ENCODE peak calls at places on chromosomes 5 and 9, in nine cellular contexts. I is activated T-cell treated with anti-CD3 and anti-CD28 coated beads for 1 hour; Z is activated CD4-positive, alpha-beta T cell treated with anti-CD3 and anti-CD28 coated beads, Interleukin-2, amount 50 U/mL, for 1 hour; S is immature natural killer cell; J is T-helper 2 cell; T is amygdala; H is D721Med; V is gastrocnemius medialis; W is frontal cortex. Q is an unnamed sample.
A peak's percentile ranks its signal among the peaks of the same experiment; 100 is the strongest.

GRCh38 chr5:81909677-81910076 is 62.1 kb upstream of the ATG10 start:
- DNase-seq in J (no peak), W (no peak), H (no peak), T (no peak), Z (no peak), I (no peak), S (no peak), V (no peak), Q (no peak)

GRCh38 chr5:150318613-150319483 is 16.1 kb upstream of the ARSI start:
- DNase-seq in W (no peak), I (no peak), J (no peak), S (no peak), T (no peak), V (no peak), H (no peak), Z (no peak), Q (no peak)

GRCh38 chr9:111036068-111036789 is 2.0 kb downstream of the LPAR1 start:
- DNase-seq in V (peak; percentile 52), I (no peak), H (no peak), Z (no peak), S (no peak), J (no peak), T (peak; percentile 20), W (no peak), Q (no peak)

GRCh38 chr9:119215651-119216050 is 153.6 kb downstream of the BRINP1 start:
- DNase-seq in Z (no peak), S (no peak), T (no peak), I (no peak), W (no peak), J (no peak), H (no peak), V (no peak), Q (no peak)

GRCh38 chr5:9784231-9784630 is 154.1 kb upstream of the TAS2R1 start:
- DNase-seq in I (no peak), J (no peak), V (no peak), Z (no peak), W (no peak), T (no peak), H (no peak), S (no peak), Q (no peak)

GRCh38 chr9:94937214-94937903 is 210.9 kb downstream of the AOPEP start:
- DNase-seq in V (no peak), H (no peak), S (no peak), Z (no peak), T (no peak), J (no peak), I (no peak), W (peak; percentile 42), Q (peak; percentile 48)

GRCh38 chr9:32956606-32957005 is 44.8 kb downstream of the APTX start:
- DNase-seq in Z (no peak), J (no peak), I (no peak), H (no peak), V (no peak), T (no peak), W (no peak), S (no peak), Q (no peak)

GRCh38 chr9:73133921-73134407 is 17.7 kb upstream of the ANXA1 start:
- DNase-seq in T (no peak), W (no peak), I (no peak), J (no peak), S (no peak), Z (no peak), H (no peak), V (no peak), Q (no peak)

GRCh38 chr5:152142845-152143469 is 218.3 kb upstream of the GLRA1 start:
- DNase-seq in W (peak; percentile 28), H (peak; percentile 16), J (peak; percentile 14), I (peak; percentile 53), V (peak; percentile 15), Z (peak; percentile 64), S (peak; percentile 38), T (peak; percentile 6), Q (peak; percentile 38)

GRCh38 chr9:23824241-23825142 is 1.5 kb downstream of the ELAVL2 start:
- DNase-seq in I (no peak), W (no peak), Z (no peak), S (no peak), J (no peak), H (no peak), T (no peak), V (no peak), Q (no peak)

GRCh38 chr5:140038373-140038957 is 4.6 kb downstream of the NRG2 start:
- DNase-seq in W (no peak), Z (no peak), T (no peak), S (no peak), J (no peak), I (no peak), V (no peak), H (no peak), Q (no peak)

GRCh38 chr5:131754363-131754762 is 42.5 kb downstream of the FNIP1 start:
- DNase-seq in H (no peak), W (no peak), T (no peak), I (no peak), V (no peak), S (no peak), Z (no peak), J (no peak), Q (no peak)

GRCh38 chr5:147520450-147520849 is 10.6 kb upstream of the DPYSL3 start:
- DNase-seq in Z (no peak), H (no peak), W (no peak), V (no peak), T (no peak), S (no peak), J (no peak), I (no peak), Q (no peak)

GRCh38 chr5:78490709-78491485 is 130.5 kb downstream of the SCAMP1 start:
- DNase-seq in H (no peak), T (no peak), I (no peak), V (no peak), W (no peak), Z (no peak), S (no peak), J (no peak), Q (no peak)

GRCh38 chr5:122723606-122724352 is 51.1 kb upstream of the SNX2 start:
- DNase-seq in W (no peak), H (no peak), T (no peak), J (no peak), I (no peak), S (no peak), Z (no peak), V (no peak), Q (no peak)

GRCh38 chr9:137924761-137925369 is 47.3 kb downstream of the CACNA1B start:
- DNase-seq in H (no peak), W (no peak), J (no peak), V (no peak), T (no peak), I (no peak), Z (no peak), S (no peak), Q (no peak)

GRCh38 chr5:6193315-6193714 is 185.0 kb downstream of the MED10 start:
- DNase-seq in T (no peak), H (no peak), W (no peak), I (no peak), J (no peak), V (no peak), Z (no peak), S (no peak), Q (no peak)

GRCh38 chr5:71895546-71895945 is 176.5 kb downstream of the CARTPT start:
- DNase-seq in T (no peak), J (no peak), S (no peak), Z (no peak), W (no peak), V (no peak), I (no peak), H (no peak), Q (no peak)

GRCh38 chr5:65108786-65109743 is 340.3 kb downstream of the CWC27 start:
- DNase-seq in V (no peak), W (no peak), T (no peak), J (no peak), Z (no peak), S (no peak), I (no peak), H (no peak), Q (no peak)

GRCh38 chr5:150000990-150001659 is 586 bp downstream of the HMGXB3 start:
- DNase-seq in H (no peak), Z (peak; percentile 27), I (peak; percentile 21), J (peak; percentile 19), S (no peak), V (peak; percentile 50), W (peak; percentile 29), T (no peak), Q (peak; percentile 36)

GRCh38 chr5:32725994-32726659 is 15.0 kb downstream of the NPR3 start:
- DNase-seq in S (no peak), Z (no peak), J (no peak), I (no peak), V (no peak), T (no peak), W (no peak), H (no peak), Q (no peak)

GRCh38 chr9:136950656-136951030 is 1.4 kb upstream of the LCN12 start:
- DNase-seq in W (no peak), H (no peak), J (no peak), S (no peak), Z (no peak), T (no peak), V (no peak), I (no peak), Q (no peak)

GRCh38 chr9:21461377-21461776 is 20.7 kb downstream of the IFNE start:
- DNase-seq in J (no peak), H (no peak), Z (no peak), T (no peak), I (no peak), W (no peak), S (no peak), V (no peak), Q (no peak)

GRCh38 chr9:116421006-116421538 is 266.0 kb upstream of the TRIM32 start:
- DNase-seq in J (no peak), W (no peak), H (no peak), S (no peak), T (no peak), Z (no peak), I (no peak), V (no peak), Q (no peak)

GRCh38 chr5:68529581-68529980 is 314.0 kb downstream of the PIK3R1 start:
- DNase-seq in V (no peak), I (no peak), J (no peak), H (no peak), Z (no peak), T (no peak), S (no peak), W (no peak), Q (no peak)

GRCh38 chr5:73126381-73126780 is 6.0 kb downstream of the TMEM171 start:
- DNase-seq in I (no peak), W (no peak), S (no peak), H (no peak), V (no peak), J (no peak), Z (no peak), T (no peak), Q (no peak)

GRCh38 chr9:127336708-127337352 is 60.1 kb upstream of the SLC2A8 start:
- DNase-seq in V (peak; percentile 91), Z (no peak), W (peak; percentile 45), H (no peak), T (no peak), S (no peak), I (no peak), J (no peak), Q (peak; percentile 87)

GRCh38 chr9:91422832-91423711 is 560 bp downstream of the NFIL3 start:
- DNase-seq in V (peak; percentile 81), S (peak; percentile 62), I (peak; percentile 41), T (peak; percentile 29), Z (peak; percentile 54), J (peak; percentile 24), W (peak; percentile 39), H (no peak), Q (peak; percentile 46)

GRCh38 chr9:14880951-14881465 is 29.2 kb downstream of the FREM1 start:
- DNase-seq in T (no peak), S (no peak), J (no peak), V (no peak), W (peak; percentile 7), I (no peak), H (no peak), Z (no peak), Q (no peak)

GRCh38 chr5:124253421-124253820 is 493.0 kb downstream of the ZNF608 start:
- DNase-seq in S (no peak), Z (no peak), I (no peak), T (no peak), H (no peak), W (no peak), J (no peak), V (no peak), Q (no peak)

GRCh38 chr5:58800410-58800809 is 217.5 kb downstream of the RAB3C start:
- DNase-seq in J (no peak), W (no peak), H (no peak), Z (no peak), V (no peak), I (no peak), S (no peak), T (no peak), Q (no peak)

Q was measured in foreskin melanocyte.